ENCODE peak calls at places on chromosomes 13 and 19, in six cellular contexts. One of them, this sample, is unnamed.

GRCh38 chr13:34044660-34045080 is 226.7 kb downstream of the RFC3 start:
- DNase-seq in Caki2: peak; percentile 22
- DNase-seq in NCI-H2171: no peak
- DNase-seq in AG08395: peak; percentile 63
- DNase-seq in stimulated activated CD4-positive, alpha-beta T cell treated with anti-CD3 and anti-CD28 coated beads, Interleukin-4, amount 100 ng/mL, for 1 hour: no peak
- DNase-seq in brain microvascular endothelial cell: peak; percentile 57
- DNase-seq in this sample: no peak

GRCh38 chr19:6687117-6687516 is 17.2 kb upstream of the TNFSF14 start:
- DNase-seq in brain microvascular endothelial cell: no peak
- DNase-seq in Caki2: no peak
- DNase-seq in NCI-H2171: no peak
- DNase-seq in AG08395: no peak
- DNase-seq in stimulated activated CD4-positive, alpha-beta T cell treated with anti-CD3 and anti-CD28 coated beads, Interleukin-4, amount 100 ng/mL, for 1 hour: no peak
- DNase-seq in this sample: no peak

GRCh38 chr19:34559045-34559444 is 77.5 kb downstream of the WTIP start:
- DNase-seq in brain microvascular endothelial cell: no peak
- DNase-seq in AG08395: no peak
- DNase-seq in Caki2: no peak
- DNase-seq in stimulated activated CD4-positive, alpha-beta T cell treated with anti-CD3 and anti-CD28 coated beads, Interleukin-4, amount 100 ng/mL, for 1 hour: no peak
- DNase-seq in NCI-H2171: no peak
- DNase-seq in this sample: no peak

GRCh38 chr13:111658150-111659100 is 338.0 kb downstream of the TEX29 start:
- DNase-seq in Caki2: no peak
- DNase-seq in AG08395: no peak
- DNase-seq in NCI-H2171: no peak
- DNase-seq in brain microvascular endothelial cell: no peak
- DNase-seq in stimulated activated CD4-positive, alpha-beta T cell treated with anti-CD3 and anti-CD28 coated beads, Interleukin-4, amount 100 ng/mL, for 1 hour: no peak
- DNase-seq in this sample: no peak

GRCh38 chr13:95385808-95386207 is 84.6 kb upstream of the ABCC4 start:
- DNase-seq in Caki2: no peak
- DNase-seq in stimulated activated CD4-positive, alpha-beta T cell treated with anti-CD3 and anti-CD28 coated beads, Interleukin-4, amount 100 ng/mL, for 1 hour: no peak
- DNase-seq in AG08395: no peak
- DNase-seq in brain microvascular endothelial cell: no peak
- DNase-seq in NCI-H2171: no peak
- DNase-seq in this sample: no peak

GRCh38 chr13:109389892-109390345 is 396.5 kb downstream of the IRS2 start:
- DNase-seq in brain microvascular endothelial cell: no peak
- DNase-seq in Caki2: no peak
- DNase-seq in NCI-H2171: no peak
- DNase-seq in stimulated activated CD4-positive, alpha-beta T cell treated with anti-CD3 and anti-CD28 coated beads, Interleukin-4, amount 100 ng/mL, for 1 hour: no peak
- DNase-seq in AG08395: peak; percentile 14
- DNase-seq in this sample: no peak

GRCh38 chr13:21663197-21663596 is 7.7 kb upstream of the FGF9 start:
- DNase-seq in brain microvascular endothelial cell: no peak
- DNase-seq in NCI-H2171: no peak
- DNase-seq in stimulated activated CD4-positive, alpha-beta T cell treated with anti-CD3 and anti-CD28 coated beads, Interleukin-4, amount 100 ng/mL, for 1 hour: no peak
- DNase-seq in AG08395: no peak
- DNase-seq in Caki2: no peak
- DNase-seq in this sample: no peak

GRCh38 chr19:35006999-35007365 is 6.9 kb downstream of the GRAMD1A start:
- DNase-seq in brain microvascular endothelial cell: no peak
- DNase-seq in stimulated activated CD4-positive, alpha-beta T cell treated with anti-CD3 and anti-CD28 coated beads, Interleukin-4, amount 100 ng/mL, for 1 hour: no peak
- DNase-seq in NCI-H2171: no peak
- DNase-seq in AG08395: no peak
- DNase-seq in Caki2: no peak
- DNase-seq in this sample: no peak

GRCh38 chr13:22017226-22017625 is 346.4 kb downstream of the FGF9 start:
- DNase-seq in stimulated activated CD4-positive, alpha-beta T cell treated with anti-CD3 and anti-CD28 coated beads, Interleukin-4, amount 100 ng/mL, for 1 hour: no peak
- DNase-seq in brain microvascular endothelial cell: no peak
- DNase-seq in AG08395: no peak
- DNase-seq in Caki2: no peak
- DNase-seq in NCI-H2171: no peak
- DNase-seq in this sample: no peak

GRCh38 chr13:50012396-50013169 is 2.7 kb upstream of the KCNRG start:
- DNase-seq in stimulated activated CD4-positive, alpha-beta T cell treated with anti-CD3 and anti-CD28 coated beads, Interleukin-4, amount 100 ng/mL, for 1 hour: no peak
- DNase-seq in Caki2: no peak
- DNase-seq in AG08395: no peak
- DNase-seq in brain microvascular endothelial cell: no peak
- DNase-seq in NCI-H2171: no peak
- DNase-seq in this sample: no peak

GRCh38 chr13:51767100-51767499 is 36.9 kb downstream of the DHRS12 start:
- DNase-seq in brain microvascular endothelial cell: no peak
- DNase-seq in stimulated activated CD4-positive, alpha-beta T cell treated with anti-CD3 and anti-CD28 coated beads, Interleukin-4, amount 100 ng/mL, for 1 hour: no peak
- DNase-seq in AG08395: no peak
- DNase-seq in Caki2: no peak
- DNase-seq in NCI-H2171: no peak
- DNase-seq in this sample: no peak

GRCh38 chr19:27962260-27962659 is 1250.7 kb downstream of the UQCRFS1 start:
- DNase-seq in NCI-H2171: no peak
- DNase-seq in Caki2: no peak
- DNase-seq in brain microvascular endothelial cell: peak; percentile 14
- DNase-seq in AG08395: no peak
- DNase-seq in stimulated activated CD4-positive, alpha-beta T cell treated with anti-CD3 and anti-CD28 coated beads, Interleukin-4, amount 100 ng/mL, for 1 hour: no peak
- DNase-seq in this sample: no peak

GRCh38 chr13:99265823-99266426 is 7.7 kb upstream of the GPR18 start:
- DNase-seq in NCI-H2171: no peak
- DNase-seq in stimulated activated CD4-positive, alpha-beta T cell treated with anti-CD3 and anti-CD28 coated beads, Interleukin-4, amount 100 ng/mL, for 1 hour: no peak
- DNase-seq in brain microvascular endothelial cell: peak; percentile 28
- DNase-seq in AG08395: peak; percentile 66
- DNase-seq in Caki2: peak; percentile 5
- DNase-seq in this sample: peak; percentile 33

GRCh38 chr19:12769689-12770088 is 5.7 kb downstream of the HOOK2 start:
- DNase-seq in Caki2: no peak
- DNase-seq in stimulated activated CD4-positive, alpha-beta T cell treated with anti-CD3 and anti-CD28 coated beads, Interleukin-4, amount 100 ng/mL, for 1 hour: peak; percentile 65
- DNase-seq in brain microvascular endothelial cell: no peak
- DNase-seq in NCI-H2171: no peak
- DNase-seq in AG08395: no peak
- DNase-seq in this sample: peak; percentile 86

GRCh38 chr19:42313096-42313839 is at the start of gene TMEM145:
- DNase-seq in stimulated activated CD4-positive, alpha-beta T cell treated with anti-CD3 and anti-CD28 coated beads, Interleukin-4, amount 100 ng/mL, for 1 hour: peak; percentile 51
- DNase-seq in AG08395: peak; percentile 79
- DNase-seq in NCI-H2171: peak; percentile 67
- DNase-seq in brain microvascular endothelial cell: no peak
- DNase-seq in Caki2: peak; percentile 51
- DNase-seq in this sample: peak; percentile 73

GRCh38 chr13:51113186-51113881 is 2.3 kb upstream of the C13orf42 start:
- DNase-seq in NCI-H2171: no peak
- DNase-seq in AG08395: no peak
- DNase-seq in brain microvascular endothelial cell: no peak
- DNase-seq in stimulated activated CD4-positive, alpha-beta T cell treated with anti-CD3 and anti-CD28 coated beads, Interleukin-4, amount 100 ng/mL, for 1 hour: no peak
- DNase-seq in Caki2: no peak
- DNase-seq in this sample: no peak

GRCh38 chr19:49763230-49763629 is at the start of gene TSKS:
- DNase-seq in stimulated activated CD4-positive, alpha-beta T cell treated with anti-CD3 and anti-CD28 coated beads, Interleukin-4, amount 100 ng/mL, for 1 hour: no peak
- DNase-seq in AG08395: no peak
- DNase-seq in Caki2: no peak
- DNase-seq in NCI-H2171: no peak
- DNase-seq in brain microvascular endothelial cell: no peak
- DNase-seq in this sample: no peak

GRCh38 chr13:112762690-112763080 is 72.8 kb downstream of the ATP11A start:
- DNase-seq in Caki2: no peak
- DNase-seq in NCI-H2171: no peak
- DNase-seq in brain microvascular endothelial cell: no peak
- DNase-seq in stimulated activated CD4-positive, alpha-beta T cell treated with anti-CD3 and anti-CD28 coated beads, Interleukin-4, amount 100 ng/mL, for 1 hour: no peak
- DNase-seq in AG08395: no peak
- DNase-seq in this sample: no peak

GRCh38 chr13:95834134-95834765 is 157.3 kb downstream of the DNAJC3 start:
- DNase-seq in brain microvascular endothelial cell: peak; percentile 49
- DNase-seq in stimulated activated CD4-positive, alpha-beta T cell treated with anti-CD3 and anti-CD28 coated beads, Interleukin-4, amount 100 ng/mL, for 1 hour: peak; percentile 59
- DNase-seq in NCI-H2171: peak; percentile 39
- DNase-seq in AG08395: peak; percentile 79
- DNase-seq in Caki2: peak; percentile 35
- DNase-seq in this sample: peak; percentile 68

GRCh38 chr13:39641645-39642044 is 13.8 kb upstream of the COG6 start:
- DNase-seq in stimulated activated CD4-positive, alpha-beta T cell treated with anti-CD3 and anti-CD28 coated beads, Interleukin-4, amount 100 ng/mL, for 1 hour: no peak
- DNase-seq in AG08395: no peak
- DNase-seq in Caki2: no peak
- DNase-seq in brain microvascular endothelial cell: no peak
- DNase-seq in NCI-H2171: no peak
- DNase-seq in this sample: no peak

GRCh38 chr19:49512970-49513745 is 697 bp downstream of the FCGRT start:
- DNase-seq in stimulated activated CD4-positive, alpha-beta T cell treated with anti-CD3 and anti-CD28 coated beads, Interleukin-4, amount 100 ng/mL, for 1 hour: peak; percentile 42
- DNase-seq in brain microvascular endothelial cell: no peak
- DNase-seq in AG08395: peak; percentile 52
- DNase-seq in NCI-H2171: peak; percentile 64
- DNase-seq in Caki2: peak; percentile 44
- DNase-seq in this sample: peak; percentile 58

GRCh38 chr13:113880651-113881611 is 17.1 kb upstream of the GAS6 start:
- DNase-seq in Caki2: no peak
- DNase-seq in brain microvascular endothelial cell: no peak
- DNase-seq in NCI-H2171: no peak
- DNase-seq in stimulated activated CD4-positive, alpha-beta T cell treated with anti-CD3 and anti-CD28 coated beads, Interleukin-4, amount 100 ng/mL, for 1 hour: no peak
- DNase-seq in AG08395: no peak
- DNase-seq in this sample: no peak

GRCh38 chr13:28493740-28494536 is 990 bp downstream of the FLT1 start:
- DNase-seq in Caki2: no peak
- DNase-seq in AG08395: peak; percentile 14
- DNase-seq in NCI-H2171: no peak
- DNase-seq in stimulated activated CD4-positive, alpha-beta T cell treated with anti-CD3 and anti-CD28 coated beads, Interleukin-4, amount 100 ng/mL, for 1 hour: no peak
- DNase-seq in brain microvascular endothelial cell: no peak
- DNase-seq in this sample: no peak

GRCh38 chr13:60572003-60572792 is 175.2 kb downstream of the TDRD3 start:
- DNase-seq in Caki2: peak; percentile 35
- DNase-seq in NCI-H2171: no peak
- DNase-seq in AG08395: no peak
- DNase-seq in stimulated activated CD4-positive, alpha-beta T cell treated with anti-CD3 and anti-CD28 coated beads, Interleukin-4, amount 100 ng/mL, for 1 hour: no peak
- DNase-seq in brain microvascular endothelial cell: peak; percentile 47
- DNase-seq in this sample: no peak

GRCh38 chr13:46803586-46803985 is 6.6 kb upstream of the ESD start:
- DNase-seq in AG08395: no peak
- DNase-seq in stimulated activated CD4-positive, alpha-beta T cell treated with anti-CD3 and anti-CD28 coated beads, Interleukin-4, amount 100 ng/mL, for 1 hour: no peak
- DNase-seq in brain microvascular endothelial cell: peak; percentile 56
- DNase-seq in NCI-H2171: no peak
- DNase-seq in Caki2: no peak
- DNase-seq in this sample: no peak

GRCh38 chr13:107864543-107865460 is 350.5 kb downstream of the LIG4 start:
- DNase-seq in Caki2: peak; percentile 5
- DNase-seq in stimulated activated CD4-positive, alpha-beta T cell treated with anti-CD3 and anti-CD28 coated beads, Interleukin-4, amount 100 ng/mL, for 1 hour: no peak
- DNase-seq in NCI-H2171: no peak
- DNase-seq in brain microvascular endothelial cell: peak; percentile 56
- DNase-seq in AG08395: peak; percentile 23
- DNase-seq in this sample: no peak

GRCh38 chr13:109576331-109576813 is 210.0 kb downstream of the IRS2 start:
- DNase-seq in Caki2: no peak
- DNase-seq in NCI-H2171: no peak
- DNase-seq in brain microvascular endothelial cell: peak; percentile 10
- DNase-seq in AG08395: no peak
- DNase-seq in stimulated activated CD4-positive, alpha-beta T cell treated with anti-CD3 and anti-CD28 coated beads, Interleukin-4, amount 100 ng/mL, for 1 hour: no peak
- DNase-seq in this sample: no peak

GRCh38 chr19:12052571-12053169 is at the start of gene ZNF878:
- DNase-seq in AG08395: peak; percentile 92
- DNase-seq in stimulated activated CD4-positive, alpha-beta T cell treated with anti-CD3 and anti-CD28 coated beads, Interleukin-4, amount 100 ng/mL, for 1 hour: peak; percentile 57
- DNase-seq in brain microvascular endothelial cell: peak; percentile 81
- DNase-seq in Caki2: peak; percentile 88
- DNase-seq in NCI-H2171: peak; percentile 13
- DNase-seq in this sample: peak; percentile 75

GRCh38 chr19:18662972-18663732 is 20.3 kb upstream of the CRTC1 start:
- DNase-seq in stimulated activated CD4-positive, alpha-beta T cell treated with anti-CD3 and anti-CD28 coated beads, Interleukin-4, amount 100 ng/mL, for 1 hour: no peak
- DNase-seq in Caki2: no peak
- DNase-seq in AG08395: no peak
- DNase-seq in brain microvascular endothelial cell: no peak
- DNase-seq in NCI-H2171: no peak
- DNase-seq in this sample: no peak

GRCh38 chr19:11986754-11987153 is 21.9 kb downstream of the ZNF763 start:
- DNase-seq in Caki2: no peak
- DNase-seq in stimulated activated CD4-positive, alpha-beta T cell treated with anti-CD3 and anti-CD28 coated beads, Interleukin-4, amount 100 ng/mL, for 1 hour: no peak
- DNase-seq in AG08395: no peak
- DNase-seq in NCI-H2171: no peak
- DNase-seq in brain microvascular endothelial cell: no peak
- DNase-seq in this sample: no peak

GRCh38 chr19:34662919-34663318 is 14.0 kb downstream of the SCGB2B2 start:
- DNase-seq in NCI-H2171: peak; percentile 38
- DNase-seq in Caki2: no peak
- DNase-seq in brain microvascular endothelial cell: no peak
- DNase-seq in stimulated activated CD4-positive, alpha-beta T cell treated with anti-CD3 and anti-CD28 coated beads, Interleukin-4, amount 100 ng/mL, for 1 hour: peak; percentile 23
- DNase-seq in AG08395: peak; percentile 9
- DNase-seq in this sample: peak; percentile 59

GRCh38 chr19:11995174-11995573 is 30.3 kb downstream of the ZNF763 start:
- DNase-seq in stimulated activated CD4-positive, alpha-beta T cell treated with anti-CD3 and anti-CD28 coated beads, Interleukin-4, amount 100 ng/mL, for 1 hour: no peak
- DNase-seq in Caki2: no peak
- DNase-seq in brain microvascular endothelial cell: peak; percentile 81
- DNase-seq in NCI-H2171: no peak
- DNase-seq in AG08395: peak; percentile 20
- DNase-seq in this sample: no peak

GRCh38 chr13:41354416-41354815 is 43.3 kb downstream of the NAA16 start:
- DNase-seq in NCI-H2171: no peak
- DNase-seq in AG08395: no peak
- DNase-seq in stimulated activated CD4-positive, alpha-beta T cell treated with anti-CD3 and anti-CD28 coated beads, Interleukin-4, amount 100 ng/mL, for 1 hour: no peak
- DNase-seq in Caki2: no peak
- DNase-seq in brain microvascular endothelial cell: no peak
- DNase-seq in this sample: no peak

GRCh38 chr13:35723820-35724219 is 247.3 kb upstream of the MAB21L1 start:
- DNase-seq in stimulated activated CD4-positive, alpha-beta T cell treated with anti-CD3 and anti-CD28 coated beads, Interleukin-4, amount 100 ng/mL, for 1 hour: no peak
- DNase-seq in Caki2: no peak
- DNase-seq in AG08395: peak; percentile 73
- DNase-seq in NCI-H2171: no peak
- DNase-seq in brain microvascular endothelial cell: peak; percentile 78
- DNase-seq in this sample: no peak

This sample was measured in germinal center.